ENCODE peak calls at places on chromosomes 6 and 20, in eight cellular contexts. One of them, this sample, is unnamed.
A peak's percentile ranks its signal among the peaks of the same experiment; 100 is the strongest.

GRCh38 chr6:31969712-31970603 is 2.0 kb downstream of the DXO start:
- DNase-seq in psoas muscle: no peak
- DNase-seq in cardiac muscle cell: peak; percentile 52
- DNase-seq in mesenchymal stem cell: peak; percentile 25
- DNase-seq in CD8-positive, alpha-beta memory T cell: peak; percentile 46
- DNase-seq in astrocyte: peak; percentile 66
- DNase-seq in lower lobe of right lung: peak; percentile 39
- DNase-seq in GM23248: peak; percentile 56
- DNase-seq in this sample: no peak

GRCh38 chr6:78101387-78101786 is 448.5 kb downstream of the MEI4 start:
- DNase-seq in psoas muscle: no peak
- DNase-seq in cardiac muscle cell: no peak
- DNase-seq in mesenchymal stem cell: no peak
- DNase-seq in CD8-positive, alpha-beta memory T cell: no peak
- DNase-seq in astrocyte: no peak
- DNase-seq in lower lobe of right lung: no peak
- DNase-seq in GM23248: no peak
- DNase-seq in this sample: no peak

GRCh38 chr20:8756410-8756809 is 312.5 kb upstream of the PLCB4 start:
- DNase-seq in psoas muscle: no peak
- DNase-seq in cardiac muscle cell: peak; percentile 69
- DNase-seq in mesenchymal stem cell: peak; percentile 94
- DNase-seq in CD8-positive, alpha-beta memory T cell: no peak
- DNase-seq in astrocyte: peak; percentile 92
- DNase-seq in lower lobe of right lung: no peak
- DNase-seq in GM23248: peak; percentile 98
- DNase-seq in this sample: peak; percentile 68

GRCh38 chr6:97714772-97715171 is 431.8 kb upstream of the MMS22L start:
- DNase-seq in psoas muscle: no peak
- DNase-seq in cardiac muscle cell: no peak
- DNase-seq in mesenchymal stem cell: no peak
- DNase-seq in CD8-positive, alpha-beta memory T cell: no peak
- DNase-seq in astrocyte: no peak
- DNase-seq in lower lobe of right lung: no peak
- DNase-seq in GM23248: no peak
- DNase-seq in this sample: no peak

GRCh38 chr6:144321839-144322591 is 36.9 kb downstream of the UTRN start:
- DNase-seq in psoas muscle: no peak
- DNase-seq in cardiac muscle cell: no peak
- DNase-seq in mesenchymal stem cell: peak; percentile 51
- DNase-seq in CD8-positive, alpha-beta memory T cell: no peak
- DNase-seq in astrocyte: peak; percentile 30
- DNase-seq in lower lobe of right lung: no peak
- DNase-seq in GM23248: peak; percentile 76
- DNase-seq in this sample: no peak

GRCh38 chr20:25865715-25866656 is 169.3 kb upstream of the ZNF337 start:
- DNase-seq in psoas muscle: peak; percentile 90
- DNase-seq in cardiac muscle cell: peak; percentile 86
- DNase-seq in mesenchymal stem cell: peak; percentile 30
- DNase-seq in CD8-positive, alpha-beta memory T cell: peak; percentile 73
- DNase-seq in astrocyte: peak; percentile 30
- DNase-seq in lower lobe of right lung: peak; percentile 83
- DNase-seq in GM23248: peak; percentile 85
- DNase-seq in this sample: no peak

GRCh38 chr6:130858054-130858453 is 30.8 kb downstream of the SMLR1 start:
- DNase-seq in psoas muscle: no peak
- DNase-seq in cardiac muscle cell: no peak
- DNase-seq in mesenchymal stem cell: no peak
- DNase-seq in CD8-positive, alpha-beta memory T cell: no peak
- DNase-seq in astrocyte: no peak
- DNase-seq in lower lobe of right lung: no peak
- DNase-seq in GM23248: no peak
- DNase-seq in this sample: no peak

GRCh38 chr6:45818655-45819054 is 197.0 kb downstream of the CLIC5 start:
- DNase-seq in psoas muscle: no peak
- DNase-seq in cardiac muscle cell: no peak
- DNase-seq in mesenchymal stem cell: no peak
- DNase-seq in CD8-positive, alpha-beta memory T cell: no peak
- DNase-seq in astrocyte: no peak
- DNase-seq in lower lobe of right lung: no peak
- DNase-seq in GM23248: no peak
- DNase-seq in this sample: no peak

GRCh38 chr20:48652961-48653705 is 174.7 kb downstream of the PREX1 start:
- DNase-seq in psoas muscle: no peak
- DNase-seq in cardiac muscle cell: no peak
- DNase-seq in mesenchymal stem cell: peak; percentile 15
- DNase-seq in CD8-positive, alpha-beta memory T cell: no peak
- DNase-seq in astrocyte: no peak
- DNase-seq in lower lobe of right lung: peak; percentile 24
- DNase-seq in GM23248: no peak
- DNase-seq in this sample: no peak

GRCh38 chr20:61173966-61174725 is 77.9 kb upstream of the CDH4 start:
- DNase-seq in psoas muscle: no peak
- DNase-seq in cardiac muscle cell: no peak
- DNase-seq in mesenchymal stem cell: peak; percentile 42
- DNase-seq in CD8-positive, alpha-beta memory T cell: no peak
- DNase-seq in astrocyte: peak; percentile 61
- DNase-seq in lower lobe of right lung: no peak
- DNase-seq in GM23248: peak; percentile 57
- DNase-seq in this sample: no peak

GRCh38 chr6:45163952-45164766 is 164.0 kb upstream of the RUNX2 start:
- DNase-seq in psoas muscle: no peak
- DNase-seq in cardiac muscle cell: no peak
- DNase-seq in mesenchymal stem cell: peak; percentile 6
- DNase-seq in CD8-positive, alpha-beta memory T cell: no peak
- DNase-seq in astrocyte: peak; percentile 53
- DNase-seq in lower lobe of right lung: no peak
- DNase-seq in GM23248: peak; percentile 6
- DNase-seq in this sample: no peak

GRCh38 chr6:116512155-116512559 is 718 bp downstream of the CALHM5 start:
- DNase-seq in psoas muscle: no peak
- DNase-seq in cardiac muscle cell: peak; percentile 45
- DNase-seq in mesenchymal stem cell: peak; percentile 59
- DNase-seq in CD8-positive, alpha-beta memory T cell: no peak
- DNase-seq in astrocyte: no peak
- DNase-seq in lower lobe of right lung: no peak
- DNase-seq in GM23248: peak; percentile 46
- DNase-seq in this sample: no peak

GRCh38 chr6:166173292-166173951 is 5.8 kb upstream of the TBXT start:
- DNase-seq in psoas muscle: no peak
- DNase-seq in cardiac muscle cell: peak; percentile 41
- DNase-seq in mesenchymal stem cell: no peak
- DNase-seq in CD8-positive, alpha-beta memory T cell: no peak
- DNase-seq in astrocyte: no peak
- DNase-seq in lower lobe of right lung: no peak
- DNase-seq in GM23248: no peak
- DNase-seq in this sample: no peak

GRCh38 chr6:107185570-107185969 is 70.3 kb upstream of the BEND3 start:
- DNase-seq in psoas muscle: no peak
- DNase-seq in cardiac muscle cell: peak; percentile 57
- DNase-seq in mesenchymal stem cell: peak; percentile 14
- DNase-seq in CD8-positive, alpha-beta memory T cell: no peak
- DNase-seq in astrocyte: no peak
- DNase-seq in lower lobe of right lung: no peak
- DNase-seq in GM23248: peak; percentile 12
- DNase-seq in this sample: no peak

GRCh38 chr20:36481380-36482043 is 59.8 kb upstream of the MYL9 start:
- DNase-seq in psoas muscle: no peak
- DNase-seq in cardiac muscle cell: no peak
- DNase-seq in mesenchymal stem cell: no peak
- DNase-seq in CD8-positive, alpha-beta memory T cell: no peak
- DNase-seq in astrocyte: no peak
- DNase-seq in lower lobe of right lung: peak; percentile 20
- DNase-seq in GM23248: peak; percentile 69
- DNase-seq in this sample: no peak

GRCh38 chr6:52543729-52544324 is 33.0 kb downstream of the TRAM2 start:
- DNase-seq in psoas muscle: peak; percentile 53
- DNase-seq in cardiac muscle cell: peak; percentile 61
- DNase-seq in mesenchymal stem cell: peak; percentile 48
- DNase-seq in CD8-positive, alpha-beta memory T cell: no peak
- DNase-seq in astrocyte: peak; percentile 66
- DNase-seq in lower lobe of right lung: no peak
- DNase-seq in GM23248: peak; percentile 65
- DNase-seq in this sample: no peak

GRCh38 chr20:4328541-4328940 is 313.2 kb upstream of the RNF24 start:
- DNase-seq in psoas muscle: no peak
- DNase-seq in cardiac muscle cell: no peak
- DNase-seq in mesenchymal stem cell: no peak
- DNase-seq in CD8-positive, alpha-beta memory T cell: no peak
- DNase-seq in astrocyte: no peak
- DNase-seq in lower lobe of right lung: no peak
- DNase-seq in GM23248: peak; percentile 59
- DNase-seq in this sample: no peak

GRCh38 chr6:34284563-34285545 is 36.0 kb upstream of the SMIM29 start:
- DNase-seq in psoas muscle: peak; percentile 79
- DNase-seq in cardiac muscle cell: peak; percentile 92
- DNase-seq in mesenchymal stem cell: peak; percentile 97
- DNase-seq in CD8-positive, alpha-beta memory T cell: no peak
- DNase-seq in astrocyte: peak; percentile 47
- DNase-seq in lower lobe of right lung: peak; percentile 76
- DNase-seq in GM23248: peak; percentile 58
- DNase-seq in this sample: peak; percentile 12

GRCh38 chr6:87968435-87969278 is 79.0 kb upstream of the SPACA1 start:
- DNase-seq in psoas muscle: no peak
- DNase-seq in cardiac muscle cell: peak; percentile 27
- DNase-seq in mesenchymal stem cell: peak; percentile 19
- DNase-seq in CD8-positive, alpha-beta memory T cell: no peak
- DNase-seq in astrocyte: peak; percentile 4
- DNase-seq in lower lobe of right lung: peak; percentile 64
- DNase-seq in GM23248: peak; percentile 30
- DNase-seq in this sample: no peak

GRCh38 chr20:19735446-19735845 is 22.6 kb upstream of the RIN2 start:
- DNase-seq in psoas muscle: peak; percentile 87
- DNase-seq in cardiac muscle cell: peak; percentile 88
- DNase-seq in mesenchymal stem cell: peak; percentile 90
- DNase-seq in CD8-positive, alpha-beta memory T cell: no peak
- DNase-seq in astrocyte: peak; percentile 81
- DNase-seq in lower lobe of right lung: no peak
- DNase-seq in GM23248: peak; percentile 97
- DNase-seq in this sample: peak; percentile 40

GRCh38 chr6:138489846-138490245 is 9.4 kb downstream of the NHSL1 start:
- DNase-seq in psoas muscle: no peak
- DNase-seq in cardiac muscle cell: no peak
- DNase-seq in mesenchymal stem cell: no peak
- DNase-seq in CD8-positive, alpha-beta memory T cell: no peak
- DNase-seq in astrocyte: no peak
- DNase-seq in lower lobe of right lung: no peak
- DNase-seq in GM23248: no peak
- DNase-seq in this sample: no peak

GRCh38 chr6:7311171-7311570 is 1.8 kb downstream of the SSR1 start:
- DNase-seq in psoas muscle: no peak
- DNase-seq in cardiac muscle cell: peak; percentile 50
- DNase-seq in mesenchymal stem cell: peak; percentile 12
- DNase-seq in CD8-positive, alpha-beta memory T cell: no peak
- DNase-seq in astrocyte: no peak
- DNase-seq in lower lobe of right lung: no peak
- DNase-seq in GM23248: peak; percentile 32
- DNase-seq in this sample: no peak
- H3K4me3 ChIP-seq in psoas muscle: peak overlapping the region; percentile 94
- H3K4me3 ChIP-seq in cardiac muscle cell: peak overlapping the region; percentile 86
- H3K4me3 ChIP-seq in mesenchymal stem cell: peak overlapping the region; percentile 88
- H3K4me3 ChIP-seq in CD8-positive, alpha-beta memory T cell: no peak overlapping the region
- H3K4me3 ChIP-seq in astrocyte: peak overlapping the region; percentile 87
- H3K4me3 ChIP-seq in lower lobe of right lung: no peak overlapping the region
- H3K4me3 ChIP-seq in GM23248: peak overlapping the region; percentile 92
- H3K4me3 ChIP-seq in this sample: peak overlapping the region; percentile 86

DNA sequence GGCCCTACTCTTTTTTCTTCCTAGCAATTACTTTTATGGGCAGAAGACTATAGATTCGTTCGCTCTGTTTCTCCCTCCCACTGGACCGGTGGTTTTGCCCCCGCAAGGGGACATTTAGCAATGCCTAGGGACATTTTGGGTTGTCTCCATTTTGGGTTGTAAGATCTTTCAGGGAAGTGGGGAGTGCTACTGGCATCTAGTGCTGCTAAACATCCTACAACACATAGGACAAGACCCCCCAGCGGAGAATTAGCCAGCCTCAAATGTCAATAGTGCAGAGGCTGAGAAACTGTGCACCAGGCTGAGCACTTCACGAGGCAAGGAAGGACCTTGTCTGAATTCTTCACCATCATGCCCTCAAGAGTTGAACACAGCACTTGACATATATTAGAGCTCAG is 4.8 kb upstream of the ZMYND8 start:
- DNase-seq in psoas muscle: no peak
- DNase-seq in cardiac muscle cell: no peak
- DNase-seq in mesenchymal stem cell: no peak
- DNase-seq in CD8-positive, alpha-beta memory T cell: no peak
- DNase-seq in astrocyte: no peak
- DNase-seq in lower lobe of right lung: no peak
- DNase-seq in GM23248: no peak
- DNase-seq in this sample: no peak
- H3K4me3 ChIP-seq in psoas muscle: peak overlapping the region; percentile 61
- H3K4me3 ChIP-seq in cardiac muscle cell: no peak overlapping the region
- H3K4me3 ChIP-seq in mesenchymal stem cell: no peak overlapping the region
- H3K4me3 ChIP-seq in CD8-positive, alpha-beta memory T cell: no peak overlapping the region
- H3K4me3 ChIP-seq in astrocyte: no peak overlapping the region
- H3K4me3 ChIP-seq in lower lobe of right lung: peak overlapping the region; percentile 28
- H3K4me3 ChIP-seq in GM23248: no peak overlapping the region
- H3K4me3 ChIP-seq in this sample: no peak overlapping the region

GRCh38 chr20:34675561-34675960 is 1.3 kb downstream of the PIGU start:
- DNase-seq in psoas muscle: no peak
- DNase-seq in cardiac muscle cell: no peak
- DNase-seq in mesenchymal stem cell: no peak
- DNase-seq in CD8-positive, alpha-beta memory T cell: no peak
- DNase-seq in astrocyte: no peak
- DNase-seq in lower lobe of right lung: no peak
- DNase-seq in GM23248: no peak
- DNase-seq in this sample: no peak
- H3K4me3 ChIP-seq in psoas muscle: peak overlapping the region; percentile 83
- H3K4me3 ChIP-seq in cardiac muscle cell: peak overlapping the region; percentile 71
- H3K4me3 ChIP-seq in mesenchymal stem cell: peak overlapping the region; percentile 84
- H3K4me3 ChIP-seq in CD8-positive, alpha-beta memory T cell: no peak overlapping the region
- H3K4me3 ChIP-seq in astrocyte: no peak overlapping the region
- H3K4me3 ChIP-seq in lower lobe of right lung: no peak overlapping the region
- H3K4me3 ChIP-seq in GM23248: peak overlapping the region; percentile 89
- H3K4me3 ChIP-seq in this sample: peak overlapping the region; percentile 67

DNA sequence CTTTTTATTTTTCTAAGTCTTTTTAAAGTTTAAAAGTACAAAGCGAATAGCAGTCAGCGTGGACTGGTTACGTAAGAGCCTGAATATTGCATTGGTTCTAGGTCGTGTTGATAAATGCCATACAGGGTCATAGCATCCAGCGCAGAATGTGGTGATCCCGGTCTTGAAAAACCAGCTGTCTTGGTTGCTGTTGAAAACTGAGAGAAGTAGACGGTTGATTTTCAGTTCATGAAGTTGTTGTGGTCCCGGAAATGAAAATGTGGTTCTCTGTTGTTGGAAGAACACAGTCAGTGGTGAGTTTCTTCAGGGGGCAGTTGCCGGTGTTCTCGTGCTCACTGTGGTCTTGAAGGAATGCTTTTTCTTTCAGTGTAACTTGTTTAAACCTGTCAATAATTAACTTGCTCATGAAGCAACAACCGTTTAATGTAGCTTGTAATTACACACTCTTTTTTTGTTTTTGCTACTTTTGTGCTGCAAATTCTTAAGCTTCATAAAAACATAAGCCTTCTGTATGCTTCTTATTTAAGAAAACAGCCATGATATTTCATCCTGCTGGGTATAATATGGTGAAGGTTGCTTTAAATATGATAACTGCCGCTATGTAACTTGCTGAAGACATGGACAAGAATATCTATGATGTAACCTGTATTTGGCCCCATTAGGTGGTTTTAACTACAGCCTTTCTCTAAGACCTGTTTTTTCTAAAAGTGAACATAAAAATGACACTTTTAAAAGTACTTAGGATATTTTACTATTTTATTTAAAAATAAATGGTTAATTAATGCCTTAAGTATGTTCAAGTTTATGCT is 64.8 kb upstream of the KIF25 start:
- DNase-seq in psoas muscle: no peak
- DNase-seq in cardiac muscle cell: no peak
- DNase-seq in mesenchymal stem cell: no peak
- DNase-seq in CD8-positive, alpha-beta memory T cell: no peak
- DNase-seq in astrocyte: no peak
- DNase-seq in lower lobe of right lung: no peak
- DNase-seq in GM23248: no peak
- DNase-seq in this sample: no peak
- H3K4me3 ChIP-seq in psoas muscle: peak overlapping the region; percentile 17
- H3K4me3 ChIP-seq in cardiac muscle cell: no peak overlapping the region
- H3K4me3 ChIP-seq in mesenchymal stem cell: no peak overlapping the region
- H3K4me3 ChIP-seq in CD8-positive, alpha-beta memory T cell: no peak overlapping the region
- H3K4me3 ChIP-seq in astrocyte: no peak overlapping the region
- H3K4me3 ChIP-seq in lower lobe of right lung: peak overlapping the region; percentile 32
- H3K4me3 ChIP-seq in GM23248: no peak overlapping the region
- H3K4me3 ChIP-seq in this sample: no peak overlapping the region

This sample was measured in HFF-Myc.